ENCODE peak calls at places on chromosome 22, in eight cellular contexts. S is thoracic aorta; M is tibial nerve; K is mammary epithelial cell; L is CD8-positive, alpha-beta T cell; O is ovary; E is uterus; W is A549. B is an unnamed sample. For H3K4me1, the result is how much of the 10 kb centered on the place peaks cover.

GRCh38 chr22:38943181-38943580 is 14.2 kb upstream of the APOBEC3A start:
- DNase-seq in L (no peak), O (no peak), M (no peak), W (no peak), K (no peak), E (no peak), S (no peak), B (no peak)

GRCh38 chr22:30222321-30222720 is 24.2 kb downstream of the LIF start:
- DNase-seq in E (no peak), L (no peak), W (no peak), S (no peak), K (no peak), M (no peak), O (no peak), B (no peak)

GRCh38 chr22:27752771-27753170 is 48.8 kb downstream of the MN1 start:
- DNase-seq in E (peak), S (peak), L (no peak), O (peak), W (no peak), K (peak), M (no peak), B (peak)

GRCh38 chr22:28674121-28674563 is 5.5 kb downstream of the TTC28 start:
- DNase-seq in L (no peak), M (no peak), K (peak), S (no peak), E (no peak), W (no peak), O (no peak), B (no peak)

GRCh38 chr22:25919452-25919851 is 177.5 kb downstream of the MYO18B start:
- DNase-seq in E (no peak), W (no peak), O (no peak), L (no peak), S (no peak), M (no peak), K (no peak), B (no peak)

GRCh38 chr22:49308300-49308699 is 519.4 kb downstream of the BRD1 start:
- DNase-seq in M (no peak), S (no peak), W (no peak), E (no peak), O (peak), K (no peak), L (no peak), B (no peak)

GRCh38 chr22:27238935-27239510 is 562.5 kb downstream of the MN1 start:
- DNase-seq in M (peak), W (peak), O (peak), L (no peak), K (peak), E (peak), S (peak), B (peak)

GRCh38 chr22:46842606-46843005 is 80.2 kb downstream of the TBC1D22A start:
- DNase-seq in M (no peak), L (peak), E (no peak), S (no peak), O (no peak), K (peak), W (no peak), B (no peak)

GRCh38 chr22:42214625-42215415 is 55.6 kb downstream of the TCF20 start:
- DNase-seq in W (no peak), S (no peak), K (no peak), L (no peak), O (no peak), E (no peak), M (no peak), B (no peak)

DNA sequence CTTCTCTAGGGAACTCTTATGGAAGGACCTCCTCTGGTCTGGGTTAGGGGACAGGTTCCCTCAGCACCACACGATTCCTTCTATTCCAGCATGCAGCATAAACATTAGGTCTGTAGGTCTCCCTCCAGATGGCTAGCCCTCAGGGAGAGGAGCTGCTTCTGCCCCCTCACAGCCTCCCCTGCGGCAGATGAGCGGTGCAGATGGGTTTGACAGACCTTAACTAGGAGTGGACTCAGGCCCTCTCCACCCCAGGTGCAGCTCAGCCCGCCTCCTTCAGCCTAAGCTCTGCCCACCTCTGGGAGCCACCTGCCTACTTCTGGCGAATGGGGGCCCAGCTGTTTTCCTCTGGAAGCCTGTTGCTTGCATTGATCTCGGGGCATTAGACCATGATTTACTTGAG is 55.7 kb upstream of the EIF3D start:
- DNase-seq in L (no peak), W (no peak), M (no peak), S (no peak), O (no peak), K (no peak), E (no peak), B (no peak)
- TF ChIP-seq CTCF in L (no peak), W (no peak), M (no peak), S (no peak), O (no peak), K (no peak), E (no peak), B (no peak)

DNA sequence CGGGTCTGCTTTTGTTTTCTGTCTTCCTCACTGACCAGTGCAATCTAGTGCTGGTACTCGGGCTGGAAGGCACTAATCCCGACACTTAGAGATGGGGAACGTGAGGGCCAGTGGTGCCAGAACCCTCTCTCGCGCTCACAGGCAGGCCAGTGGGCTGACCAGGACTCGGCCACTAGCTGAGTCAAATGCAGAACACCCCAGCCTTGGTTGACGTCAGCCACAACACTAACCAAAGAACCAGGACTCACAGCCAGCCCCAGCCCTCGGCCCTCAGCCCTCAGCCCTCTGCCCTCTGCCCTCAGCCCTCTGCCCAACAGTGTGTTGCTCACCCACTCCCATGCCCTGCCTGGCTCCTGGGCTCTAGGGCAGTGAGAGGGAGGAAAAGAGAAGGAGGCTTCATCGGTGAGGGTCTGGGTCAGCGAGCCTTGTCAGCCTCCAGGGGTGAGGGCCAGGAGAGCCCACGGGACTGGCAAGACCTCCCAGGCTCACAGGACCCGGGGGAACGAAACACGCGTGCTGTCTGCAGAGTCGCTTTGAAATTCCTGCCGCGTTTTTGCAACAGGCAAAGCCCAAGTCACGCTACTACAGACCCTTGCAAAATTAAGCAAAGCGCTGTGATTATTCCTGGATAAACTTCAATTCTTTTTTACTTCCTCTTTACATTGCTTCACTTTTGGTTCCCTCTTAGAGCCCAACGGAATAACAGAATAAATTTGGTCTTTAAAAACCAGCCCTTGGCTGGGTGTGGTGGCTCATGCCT is 27.5 kb downstream of the KIAA0930 start:
- DNase-seq in S (peak), M (peak), L (no peak), K (peak), E (peak), W (no peak), O (no peak), B (peak)
- H3K4me1 ChIP-seq in S (under half), M (half or more), L (under half), K (under half), E (under half), W (under half), O (under half), B (under half)

GRCh38 chr22:50481440-50482106 is at the start of gene ADM2:
- DNase-seq in E (no peak), O (no peak), W (peak), S (no peak), K (no peak), L (peak), M (no peak), B (peak)
- H3K4me3 ChIP-seq in E (no peak), O (peak), W (peak), S (peak), K (peak), L (peak), M (no peak), B (peak)

DNA sequence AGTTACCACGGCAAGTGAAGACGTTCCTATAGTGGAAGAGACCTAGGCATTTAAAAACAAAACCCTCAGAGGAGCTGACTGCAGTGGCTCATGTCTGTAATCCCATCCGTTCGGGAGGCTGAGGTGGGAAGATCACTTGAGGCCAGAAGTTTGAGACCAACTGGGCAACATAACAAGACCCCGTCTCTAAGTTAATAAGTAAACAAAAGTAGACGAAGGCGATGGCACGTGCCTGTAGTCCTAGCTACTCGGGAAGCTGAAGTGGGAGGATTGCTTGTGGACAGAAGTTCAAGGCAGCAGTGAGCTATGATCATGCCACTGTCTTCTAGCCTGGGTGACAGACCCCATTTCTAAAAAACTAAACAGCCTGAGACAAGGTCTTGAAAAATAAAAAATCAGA is 3.8 kb upstream of the ADSL start:
- DNase-seq in K (no peak), E (no peak), L (no peak), O (no peak), S (no peak), M (no peak), W (no peak), B (no peak)
- TF ChIP-seq CTCF in K (no peak), E (no peak), L (no peak), O (no peak), S (no peak), M (no peak), W (no peak), B (no peak)

B was measured in cardiac muscle cell.